ENCODE peak calls at places on chromosomes 16 and 17, in nine cellular contexts. Q, K, H, G, P, E, B, F and C are unnamed samples.

GRCh38 chr17:21034350-21035235 is 8.2 kb downstream of the USP22 start:
- DNase-seq in Q (no peak), K (no peak), H (peak), G (peak), P (no peak), E (peak), B (peak), F (peak), C (no peak)

GRCh38 chr17:76614912-76615617 is 28.5 kb downstream of the ST6GALNAC1 start:
- DNase-seq in Q (no peak), K (no peak), H (no peak), G (no peak), P (no peak), E (no peak), B (no peak), F (no peak), C (no peak)

GRCh38 chr17:2542456-2542855 is 30.8 kb upstream of the METTL16 start:
- DNase-seq in Q (no peak), K (no peak), H (no peak), G (peak), P (no peak), E (no peak), B (no peak), F (peak), C (no peak)

GRCh38 chr17:2302740-2303277 is 776 bp downstream of the SMG6 start:
- DNase-seq in Q (no peak), K (no peak), H (no peak), G (no peak), P (no peak), E (no peak), B (no peak), F (no peak), C (no peak)

GRCh38 chr17:61657338-61657737 is 66.3 kb upstream of the NACA2 start:
- DNase-seq in Q (no peak), K (no peak), H (no peak), G (no peak), P (no peak), E (no peak), B (no peak), F (no peak), C (no peak)

GRCh38 chr16:88881675-88882357 is 15.4 kb upstream of the PABPN1L start:
- DNase-seq in Q (no peak), K (no peak), H (no peak), G (no peak), P (no peak), E (no peak), B (no peak), F (no peak), C (no peak)

GRCh38 chr16:87778476-87778829 is 12.7 kb upstream of the KLHDC4 start:
- DNase-seq in Q (no peak), K (no peak), H (no peak), G (no peak), P (no peak), E (no peak), B (no peak), F (no peak), C (no peak)

GRCh38 chr17:49755681-49756283 is 8.1 kb downstream of the FAM117A start:
- DNase-seq in Q (no peak), K (no peak), H (no peak), G (no peak), P (no peak), E (no peak), B (no peak), F (no peak), C (no peak)

GRCh38 chr17:38434178-38434665 is 6.0 kb downstream of the ARHGAP23 start:
- DNase-seq in Q (no peak), K (no peak), H (no peak), G (peak), P (no peak), E (no peak), B (no peak), F (peak), C (no peak)

GRCh38 chr17:45874148-45874547 is 20.2 kb upstream of the MAPT start:
- DNase-seq in Q (no peak), K (no peak), H (no peak), G (no peak), P (no peak), E (no peak), B (no peak), F (no peak), C (no peak)

GRCh38 chr16:24738895-24739294 is 9.4 kb downstream of the TNRC6A start:
- DNase-seq in Q (no peak), K (no peak), H (no peak), G (no peak), P (no peak), E (no peak), B (no peak), F (no peak), C (no peak)

GRCh38 chr17:51166987-51167931 is 1.0 kb downstream of the NME2 start:
- DNase-seq in Q (peak), K (peak), H (peak), G (peak), P (peak), E (peak), B (peak), F (peak), C (no peak)

GRCh38 chr16:65120811-65121721 is 797 bp downstream of the CDH11 start:
- DNase-seq in Q (no peak), K (peak), H (no peak), G (no peak), P (no peak), E (no peak), B (peak), F (peak), C (no peak)

GRCh38 chr17:19448341-19449268 is 37.6 kb downstream of the RNF112 start:
- DNase-seq in Q (no peak), K (peak), H (no peak), G (peak), P (peak), E (no peak), B (no peak), F (no peak), C (peak)

GRCh38 chr17:522912-523311 is 170.3 kb upstream of the RPH3AL start:
- DNase-seq in Q (no peak), K (no peak), H (no peak), G (no peak), P (no peak), E (no peak), B (no peak), F (no peak), C (no peak)

GRCh38 chr16:57107324-57107922 is 15.0 kb downstream of the CPNE2 start:
- DNase-seq in Q (no peak), K (no peak), H (no peak), G (no peak), P (no peak), E (no peak), B (no peak), F (no peak), C (no peak)